ENCODE peak calls at places on chromosomes 5 and 9, in six cellular contexts. One of them, this sample, is unnamed. For H3K27me3, the result is how much of the 10 kb centered on the place peaks cover.

GRCh38 chr9:128254855-128255759 is 20.7 kb downstream of the GOLGA2 start:
- DNase-seq in fibroblast of lung: peak
- DNase-seq in heart left ventricle: peak
- DNase-seq in transverse colon: peak
- DNase-seq in brain microvascular endothelial cell: peak
- DNase-seq in tibial artery: peak
- DNase-seq in this sample: peak

GRCh38 chr5:158979749-158980521 is 119.8 kb downstream of the EBF1 start:
- DNase-seq in fibroblast of lung: peak
- DNase-seq in tibial artery: peak
- DNase-seq in transverse colon: peak
- DNase-seq in brain microvascular endothelial cell: peak
- DNase-seq in heart left ventricle: peak
- DNase-seq in this sample: peak

GRCh38 chr9:85858351-85858750 is 82.6 kb upstream of the NAA35 start:
- DNase-seq in brain microvascular endothelial cell: no peak
- DNase-seq in heart left ventricle: no peak
- DNase-seq in tibial artery: no peak
- DNase-seq in transverse colon: no peak
- DNase-seq in fibroblast of lung: no peak
- DNase-seq in this sample: no peak

GRCh38 chr9:128145951-128146351 is 3.3 kb upstream of the LCN2 start:
- DNase-seq in heart left ventricle: no peak
- DNase-seq in transverse colon: no peak
- DNase-seq in tibial artery: no peak
- DNase-seq in brain microvascular endothelial cell: no peak
- DNase-seq in fibroblast of lung: no peak
- DNase-seq in this sample: no peak

GRCh38 chr9:23774266-23774665 is 51.8 kb downstream of the ELAVL2 start:
- DNase-seq in brain microvascular endothelial cell: no peak
- DNase-seq in heart left ventricle: no peak
- DNase-seq in fibroblast of lung: peak
- DNase-seq in transverse colon: no peak
- DNase-seq in tibial artery: no peak
- DNase-seq in this sample: no peak

GRCh38 chr5:1642621-1643061 is 118.9 kb upstream of the LPCAT1 start:
- DNase-seq in brain microvascular endothelial cell: no peak
- DNase-seq in tibial artery: no peak
- DNase-seq in heart left ventricle: no peak
- DNase-seq in fibroblast of lung: no peak
- DNase-seq in transverse colon: no peak
- DNase-seq in this sample: no peak

GRCh38 chr5:148827723-148828122 is 1.3 kb downstream of the ADRB2 start:
- DNase-seq in fibroblast of lung: peak
- DNase-seq in transverse colon: no peak
- DNase-seq in tibial artery: no peak
- DNase-seq in heart left ventricle: no peak
- DNase-seq in brain microvascular endothelial cell: no peak
- DNase-seq in this sample: no peak

GRCh38 chr5:176774216-176775171 is 35.9 kb upstream of the UNC5A start:
- DNase-seq in tibial artery: no peak
- DNase-seq in heart left ventricle: no peak
- DNase-seq in brain microvascular endothelial cell: no peak
- DNase-seq in fibroblast of lung: no peak
- DNase-seq in transverse colon: no peak
- DNase-seq in this sample: no peak

GRCh38 chr9:28598396-28598795 is 1025.1 kb upstream of the C9orf72 start:
- DNase-seq in fibroblast of lung: no peak
- DNase-seq in brain microvascular endothelial cell: no peak
- DNase-seq in transverse colon: no peak
- DNase-seq in heart left ventricle: no peak
- DNase-seq in tibial artery: no peak
- DNase-seq in this sample: peak

GRCh38 chr9:130128782-130129424 is 43.3 kb upstream of the NCS1 start:
- DNase-seq in brain microvascular endothelial cell: peak
- DNase-seq in tibial artery: peak
- DNase-seq in heart left ventricle: peak
- DNase-seq in fibroblast of lung: peak
- DNase-seq in transverse colon: peak
- DNase-seq in this sample: no peak

GRCh38 chr5:150239099-150239793 is 49.4 kb downstream of the SLC6A7 start:
- DNase-seq in tibial artery: no peak
- DNase-seq in transverse colon: no peak
- DNase-seq in brain microvascular endothelial cell: no peak
- DNase-seq in fibroblast of lung: no peak
- DNase-seq in heart left ventricle: no peak
- DNase-seq in this sample: no peak

GRCh38 chr5:40680741-40681350 is 1.1 kb downstream of the PTGER4 start:
- DNase-seq in tibial artery: peak
- DNase-seq in fibroblast of lung: no peak
- DNase-seq in transverse colon: peak
- DNase-seq in heart left ventricle: no peak
- DNase-seq in brain microvascular endothelial cell: peak
- DNase-seq in this sample: no peak

GRCh38 chr5:60335913-60336312 is 364.1 kb downstream of the DEPDC1B start:
- DNase-seq in transverse colon: no peak
- DNase-seq in tibial artery: no peak
- DNase-seq in heart left ventricle: no peak
- DNase-seq in fibroblast of lung: no peak
- DNase-seq in brain microvascular endothelial cell: no peak
- DNase-seq in this sample: no peak

GRCh38 chr5:175748650-175749049 is 90.8 kb downstream of the HRH2 start:
- DNase-seq in heart left ventricle: no peak
- DNase-seq in tibial artery: no peak
- DNase-seq in brain microvascular endothelial cell: no peak
- DNase-seq in transverse colon: no peak
- DNase-seq in fibroblast of lung: no peak
- DNase-seq in this sample: no peak

GRCh38 chr5:175750476-175751080 is 92.7 kb downstream of the HRH2 start:
- DNase-seq in brain microvascular endothelial cell: no peak
- DNase-seq in heart left ventricle: no peak
- DNase-seq in transverse colon: no peak
- DNase-seq in fibroblast of lung: no peak
- DNase-seq in tibial artery: no peak
- DNase-seq in this sample: no peak

GRCh38 chr5:175746851-175747250 is 89.0 kb downstream of the HRH2 start:
- DNase-seq in brain microvascular endothelial cell: peak
- DNase-seq in heart left ventricle: no peak
- DNase-seq in transverse colon: no peak
- DNase-seq in tibial artery: no peak
- DNase-seq in fibroblast of lung: no peak
- DNase-seq in this sample: no peak

GRCh38 chr5:175747539-175748060 is 89.7 kb downstream of the HRH2 start:
- DNase-seq in heart left ventricle: no peak
- DNase-seq in fibroblast of lung: no peak
- DNase-seq in transverse colon: no peak
- DNase-seq in tibial artery: no peak
- DNase-seq in brain microvascular endothelial cell: no peak
- DNase-seq in this sample: no peak

DNA sequence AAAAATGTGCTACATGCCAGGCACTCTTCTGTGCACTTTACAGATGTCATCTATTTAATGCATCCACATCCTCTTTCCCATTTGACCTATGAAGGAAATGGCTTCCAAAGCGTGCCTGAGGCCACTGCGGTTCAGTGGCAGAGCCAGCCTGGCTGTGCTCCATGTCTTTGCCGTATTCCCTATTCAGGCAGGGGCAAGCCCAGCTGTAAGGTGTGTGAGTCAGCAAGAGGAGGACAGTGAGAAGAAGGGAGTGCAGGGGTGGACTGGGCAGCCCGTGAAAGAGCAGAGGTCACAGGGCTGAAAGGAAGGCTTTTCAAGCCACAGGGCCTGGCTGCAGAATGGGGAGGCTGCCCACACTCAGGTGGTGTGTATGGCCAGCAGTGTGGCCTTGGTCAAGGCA is 91.7 kb downstream of the HRH2 start:
- DNase-seq in fibroblast of lung: no peak
- DNase-seq in transverse colon: no peak
- DNase-seq in brain microvascular endothelial cell: no peak
- DNase-seq in heart left ventricle: no peak
- DNase-seq in tibial artery: no peak
- DNase-seq in this sample: no peak
- TF ChIP-seq CTCF in fibroblast of lung: no peak
- TF ChIP-seq CTCF in transverse colon: no peak
- TF ChIP-seq CTCF in brain microvascular endothelial cell: no peak
- TF ChIP-seq CTCF in heart left ventricle: no peak
- TF ChIP-seq CTCF in tibial artery: no peak
- TF ChIP-seq CTCF in this sample: no peak

DNA sequence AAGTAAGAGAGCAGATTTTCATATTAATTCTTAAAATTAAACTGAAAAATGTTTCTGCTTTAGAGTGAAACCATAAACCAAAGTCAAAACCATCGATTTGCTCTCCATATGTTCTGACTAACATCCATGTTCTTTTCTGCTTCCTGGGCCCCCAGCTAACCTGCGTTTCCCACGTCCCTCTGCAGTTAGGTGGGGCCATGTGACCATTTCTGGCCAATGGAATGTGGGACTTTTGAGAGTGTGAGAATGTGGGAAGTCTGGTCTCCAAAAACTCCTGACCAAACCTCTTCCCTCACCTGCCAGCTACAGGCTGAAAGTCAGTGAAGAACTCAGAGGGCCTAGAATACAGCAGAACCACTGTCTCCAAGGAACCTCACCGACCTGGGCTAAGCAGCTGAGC is 44.9 kb downstream of the ANKH start:
- DNase-seq in brain microvascular endothelial cell: no peak
- DNase-seq in fibroblast of lung: no peak
- DNase-seq in heart left ventricle: no peak
- DNase-seq in tibial artery: no peak
- DNase-seq in transverse colon: no peak
- DNase-seq in this sample: no peak
- H3K4me3 ChIP-seq in brain microvascular endothelial cell: no peak
- H3K4me3 ChIP-seq in fibroblast of lung: no peak
- H3K4me3 ChIP-seq in heart left ventricle: no peak
- H3K4me3 ChIP-seq in tibial artery: no peak
- H3K4me3 ChIP-seq in transverse colon: no peak
- H3K4me3 ChIP-seq in this sample: no peak

GRCh38 chr9:95981741-95982390 is 106.4 kb downstream of the ERCC6L2 start:
- DNase-seq in brain microvascular endothelial cell: no peak
- DNase-seq in heart left ventricle: no peak
- DNase-seq in tibial artery: no peak
- DNase-seq in fibroblast of lung: no peak
- DNase-seq in transverse colon: no peak
- DNase-seq in this sample: no peak
- H3K27me3 ChIP-seq in brain microvascular endothelial cell: under half
- H3K27me3 ChIP-seq in heart left ventricle: under half
- H3K27me3 ChIP-seq in tibial artery: under half
- H3K27me3 ChIP-seq in fibroblast of lung: under half
- H3K27me3 ChIP-seq in transverse colon: under half
- H3K27me3 ChIP-seq in this sample: under half

GRCh38 chr5:95262933-95263660 is 21.8 kb downstream of the MCTP1 start:
- DNase-seq in brain microvascular endothelial cell: no peak
- DNase-seq in heart left ventricle: no peak
- DNase-seq in fibroblast of lung: no peak
- DNase-seq in tibial artery: no peak
- DNase-seq in transverse colon: no peak
- DNase-seq in this sample: no peak

DNA sequence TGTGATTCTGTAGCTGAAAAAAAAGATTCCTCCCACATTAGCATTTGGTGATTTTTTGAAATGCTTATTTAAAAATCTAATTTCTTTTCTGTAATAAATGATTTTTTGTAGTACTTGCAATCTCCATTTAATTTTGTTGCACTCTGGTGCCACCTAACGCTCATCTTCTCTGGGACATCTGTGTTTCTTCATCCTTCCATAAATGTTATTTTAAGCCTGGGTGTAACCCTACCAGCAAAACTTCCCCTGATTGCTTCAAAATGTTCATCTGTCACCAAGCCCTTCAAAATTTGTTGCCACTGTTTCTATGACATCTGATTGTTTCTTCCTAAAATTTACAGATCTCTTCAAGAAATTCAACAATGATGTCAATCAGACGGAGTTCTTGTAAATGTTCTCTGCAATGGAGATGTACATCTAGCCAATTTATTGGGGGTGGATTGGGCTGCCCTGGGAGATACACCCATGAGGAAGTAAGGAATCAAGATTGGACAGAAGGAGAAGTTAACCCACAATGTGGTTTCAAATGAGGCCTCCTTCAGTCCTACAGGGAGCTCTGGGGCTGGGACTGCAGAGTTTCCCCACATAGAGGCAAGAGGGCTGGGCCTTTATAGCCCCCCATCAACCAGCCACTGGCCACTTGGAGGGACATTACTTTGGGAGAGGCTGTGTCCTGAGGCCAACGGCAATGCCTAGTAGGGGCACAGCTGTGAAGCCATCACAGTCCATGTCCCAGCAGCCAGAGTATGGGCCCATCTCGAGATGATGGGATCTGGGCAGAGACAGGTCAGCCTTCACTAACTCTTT is 23.3 kb downstream of the MCTP1 start:
- DNase-seq in brain microvascular endothelial cell: peak
- DNase-seq in fibroblast of lung: peak
- DNase-seq in transverse colon: no peak
- DNase-seq in heart left ventricle: no peak
- DNase-seq in tibial artery: no peak
- DNase-seq in this sample: no peak
- TF ChIP-seq CTCF in brain microvascular endothelial cell: peak
- TF ChIP-seq CTCF in fibroblast of lung: peak
- TF ChIP-seq CTCF in transverse colon: peak
- TF ChIP-seq CTCF in heart left ventricle: no peak
- TF ChIP-seq CTCF in tibial artery: peak
- TF ChIP-seq CTCF in this sample: peak

DNA sequence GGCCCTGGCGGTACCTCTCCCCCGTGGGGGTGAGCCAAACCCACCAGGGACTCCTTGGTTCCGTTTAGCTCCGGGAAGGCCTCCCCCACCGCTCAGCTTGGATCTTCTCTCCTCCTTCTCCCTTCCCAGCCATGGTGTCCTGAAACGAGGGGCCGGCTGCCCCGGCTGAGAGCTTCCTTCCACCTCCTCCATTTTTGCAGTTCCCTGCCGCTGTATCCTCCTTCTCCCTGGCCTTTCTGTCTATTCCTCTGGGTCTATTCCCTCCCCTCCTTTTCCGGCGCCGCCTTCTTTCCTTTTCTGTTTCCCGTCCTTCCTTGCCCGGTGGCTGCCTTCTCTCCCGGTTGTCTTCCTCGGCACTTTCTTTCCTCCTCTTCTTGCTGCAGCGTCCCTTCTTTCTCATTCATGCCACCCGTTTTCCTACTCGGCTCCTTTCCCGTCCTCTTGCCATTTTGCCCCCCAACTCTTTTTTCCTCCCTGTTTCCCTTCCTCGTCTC is 110.4 kb downstream of the LIFR start:
- DNase-seq in fibroblast of lung: no peak
- DNase-seq in heart left ventricle: no peak
- DNase-seq in tibial artery: no peak
- DNase-seq in brain microvascular endothelial cell: no peak
- DNase-seq in transverse colon: no peak
- DNase-seq in this sample: no peak
- H3K4me3 ChIP-seq in fibroblast of lung: no peak
- H3K4me3 ChIP-seq in heart left ventricle: peak
- H3K4me3 ChIP-seq in tibial artery: peak
- H3K4me3 ChIP-seq in brain microvascular endothelial cell: peak
- H3K4me3 ChIP-seq in transverse colon: no peak
- H3K4me3 ChIP-seq in this sample: no peak

This sample was measured in dorsolateral prefrontal cortex.